ENCODE peak calls at places on chromosomes 13 and 19, in six cellular contexts. N is OCI-LY7, E is neural progenitor cell, Z is PC-3, U is hepatocyte, D is MM.1S. A is an unnamed sample.

GRCh38 chr19:50649433-50650391 is at the start of gene C19orf81:
- DNase-seq in U (no peak), E (peak), N (peak), Z (peak), D (no peak), A (peak)

GRCh38 chr13:43664700-43665191 is 122.0 kb downstream of the ENOX1 start:
- DNase-seq in Z (peak), U (peak), D (peak), E (peak), N (no peak), A (peak)

GRCh38 chr13:75836441-75836840 is 200.3 kb downstream of the LMO7 start:
- DNase-seq in Z (peak), E (no peak), N (no peak), U (no peak), D (no peak), A (peak)

GRCh38 chr19:30212574-30212973 is 159.6 kb upstream of the ZNF536 start:
- DNase-seq in U (no peak), D (no peak), Z (no peak), N (no peak), E (no peak), A (no peak)

GRCh38 chr19:56105090-56105701 is 15.9 kb downstream of the ZNF787 start:
- DNase-seq in D (no peak), N (no peak), Z (peak), E (peak), U (peak), A (peak)

GRCh38 chr13:92164822-92165221 is 766.4 kb downstream of the GPC5 start:
- DNase-seq in N (no peak), E (no peak), Z (no peak), U (no peak), D (no peak), A (peak)

GRCh38 chr13:22487932-22488331 is 692.8 kb upstream of the SGCG start:
- DNase-seq in E (no peak), Z (no peak), U (no peak), N (no peak), D (no peak), A (no peak)

GRCh38 chr19:8561071-8561764 is 16.0 kb downstream of the MYO1F start:
- DNase-seq in Z (no peak), U (no peak), D (no peak), N (no peak), E (no peak), A (peak)

GRCh38 chr19:38663957-38664502 is 16.6 kb downstream of the ACTN4 start:
- DNase-seq in U (no peak), E (no peak), N (no peak), D (no peak), Z (no peak), A (no peak)

GRCh38 chr13:99316657-99317244 is 9.6 kb upstream of the GPR183 start:
- DNase-seq in E (no peak), U (no peak), Z (no peak), N (no peak), D (no peak), A (no peak)

GRCh38 chr13:52994865-52995264 is 33.7 kb upstream of the OLFM4 start:
- DNase-seq in E (no peak), Z (no peak), N (no peak), U (no peak), D (no peak), A (no peak)

GRCh38 chr13:100666124-100666523 is 8.5 kb downstream of the TMTC4 start:
- DNase-seq in D (no peak), N (no peak), E (no peak), U (peak), Z (no peak), A (no peak)

GRCh38 chr19:1941146-1942077 is at the start of gene CSNK1G2:
- DNase-seq in Z (no peak), U (no peak), D (peak), E (no peak), N (no peak), A (no peak)

GRCh38 chr13:20073775-20074174 is 87.1 kb downstream of the GJA3 start:
- DNase-seq in E (no peak), Z (no peak), U (no peak), N (peak), D (peak), A (no peak)

GRCh38 chr19:17560205-17560595 is 4.8 kb downstream of the COLGALT1 start:
- DNase-seq in D (no peak), Z (no peak), U (peak), N (no peak), E (no peak), A (no peak)

GRCh38 chr19:13839193-13839937 is 37.6 kb upstream of the NANOS3 start:
- DNase-seq in E (peak), Z (peak), N (peak), D (peak), U (peak), A (peak)

GRCh38 chr19:37869766-37870340 is 36.5 kb downstream of the WDR87 start:
- DNase-seq in U (no peak), Z (no peak), E (no peak), D (no peak), N (no peak), A (no peak)

GRCh38 chr19:4555657-4556561 is 3.6 kb downstream of the SEMA6B start:
- DNase-seq in D (no peak), U (peak), N (peak), Z (peak), E (no peak), A (peak)

GRCh38 chr13:50131998-50132936 is 117.0 kb downstream of the KCNRG start:
- DNase-seq in D (no peak), N (no peak), Z (no peak), U (no peak), E (peak), A (peak)

GRCh38 chr19:12884926-12885748 is 1.9 kb downstream of the KLF1 start:
- DNase-seq in E (peak), N (peak), D (peak), Z (peak), U (peak), A (peak)

GRCh38 chr19:15640294-15640903 is at the start of gene CYP4F3:
- DNase-seq in D (no peak), N (no peak), Z (peak), U (no peak), E (no peak), A (no peak)

DNA sequence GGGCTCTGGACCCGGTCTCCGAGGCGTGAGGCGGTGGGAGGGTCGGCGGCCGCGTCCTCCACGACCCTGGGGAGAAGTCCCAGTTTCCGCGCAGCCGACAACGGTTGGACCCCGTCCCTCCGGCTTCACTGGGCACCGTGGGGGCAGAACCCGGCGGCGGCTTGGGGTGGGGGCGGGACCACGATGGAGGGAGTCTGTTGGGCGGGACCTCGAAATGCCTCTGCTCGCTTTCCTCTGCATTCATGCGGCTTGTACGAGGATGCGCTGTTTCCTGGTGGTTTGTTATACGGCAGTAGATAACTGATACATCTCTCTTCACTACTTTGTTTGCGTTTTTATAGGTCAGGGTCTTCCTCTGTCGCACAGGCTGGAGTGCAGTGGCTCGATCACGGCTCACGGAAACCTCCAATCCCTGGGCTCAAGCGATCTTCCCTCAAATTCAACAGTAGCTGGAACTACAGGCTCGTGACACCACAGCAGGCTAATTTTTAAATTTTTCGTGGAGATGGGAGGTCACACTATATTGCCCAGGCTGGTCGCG is 24.6 kb upstream of the ZNF846 start:
- DNase-seq in Z (peak), N (peak), E (no peak), U (peak), D (no peak), A (peak)
- TF ChIP-seq EZH2phosphoT487 in Z (no peak), N (no peak), E (no peak), U (no peak), D (no peak), A (no peak)

GRCh38 chr13:112998506-112999280 is 29.7 kb downstream of the MCF2L start:
- DNase-seq in D (no peak), E (no peak), U (no peak), Z (no peak), N (no peak), A (no peak)
- H3K27ac ChIP-seq in D (no peak), E (no peak), U (no peak), Z (no peak), N (no peak), A (no peak)

GRCh38 chr19:3105641-3106508 is 11.7 kb downstream of the GNA11 start:
- DNase-seq in E (no peak), Z (no peak), N (no peak), U (no peak), D (no peak), A (no peak)

GRCh38 chr19:3107658-3108057 is 13.5 kb downstream of the GNA11 start:
- DNase-seq in D (no peak), E (no peak), U (no peak), Z (no peak), N (no peak), A (no peak)

GRCh38 chr19:3102239-3103140 is 8.3 kb downstream of the GNA11 start:
- DNase-seq in D (no peak), Z (no peak), E (no peak), U (no peak), N (no peak), A (no peak)

GRCh38 chr19:3106509-3107141 is 12.5 kb downstream of the GNA11 start:
- DNase-seq in D (no peak), U (no peak), Z (no peak), N (no peak), E (no peak), A (no peak)

DNA sequence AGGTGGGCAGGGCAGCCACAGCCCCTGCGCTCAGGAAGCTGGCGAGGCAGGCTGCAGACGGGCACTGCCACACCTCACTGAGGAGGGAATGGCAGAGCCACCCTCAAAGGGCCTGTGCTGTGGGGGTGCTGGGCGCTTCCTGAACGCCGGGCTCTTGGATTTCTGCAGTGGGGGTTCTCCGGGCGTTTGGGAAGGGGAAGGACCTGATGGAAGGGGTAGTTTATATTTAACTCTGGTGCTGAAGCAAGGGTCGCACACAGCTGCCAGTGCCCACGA is 10.5 kb downstream of the GNA11 start:
- DNase-seq in U (no peak), N (no peak), D (no peak), E (no peak), Z (no peak), A (no peak)
- TF ChIP-seq CTCF in U (no peak), N (no peak), D (no peak), E (no peak), Z (no peak), A (no peak)

GRCh38 chr19:47697863-47698609 is 15.2 kb upstream of the EHD2 start:
- DNase-seq in Z (peak), U (peak), D (peak), E (peak), N (peak), A (peak)
- TF ChIP-seq EZH2phosphoT487 in Z (no peak), U (no peak), D (no peak), E (no peak), N (no peak), A (no peak)

A was measured in GM23338.